ENCODE peak calls at places on chromosome 19, in ten cellular contexts. One of them, this sample, is unnamed. For H3K4me1, the result is how much of the 10 kb centered on the place peaks cover.

GRCh38 chr19:17495639-17496265 is 15.7 kb upstream of the PGLS start:
- DNase-seq in mammary epithelial cell: no peak
- DNase-seq in neuronal stem cell: no peak
- DNase-seq in breast epithelium: no peak
- DNase-seq in endodermal cell: peak
- DNase-seq in tibial nerve: no peak
- DNase-seq in transverse colon: no peak
- DNase-seq in left ventricle myocardium inferior: no peak
- DNase-seq in cardiac muscle cell: no peak
- DNase-seq in fibroblast of lung: no peak
- DNase-seq in this sample: no peak

GRCh38 chr19:50975766-50976165 is 6.4 kb upstream of the KLK6 start:
- DNase-seq in breast epithelium: no peak
- DNase-seq in tibial nerve: no peak
- DNase-seq in left ventricle myocardium inferior: no peak
- DNase-seq in cardiac muscle cell: no peak
- DNase-seq in fibroblast of lung: no peak
- DNase-seq in mammary epithelial cell: peak
- DNase-seq in transverse colon: no peak
- DNase-seq in neuronal stem cell: no peak
- DNase-seq in endodermal cell: peak
- DNase-seq in this sample: no peak

GRCh38 chr19:13260883-13261653 is 110.9 kb downstream of the IER2 start:
- DNase-seq in left ventricle myocardium inferior: no peak
- DNase-seq in endodermal cell: no peak
- DNase-seq in tibial nerve: peak
- DNase-seq in breast epithelium: no peak
- DNase-seq in neuronal stem cell: no peak
- DNase-seq in fibroblast of lung: peak
- DNase-seq in transverse colon: no peak
- DNase-seq in mammary epithelial cell: peak
- DNase-seq in cardiac muscle cell: peak
- DNase-seq in this sample: peak

GRCh38 chr19:18417250-18418033 is 1.8 kb upstream of the SSBP4 start:
- DNase-seq in endodermal cell: peak
- DNase-seq in breast epithelium: no peak
- DNase-seq in transverse colon: peak
- DNase-seq in tibial nerve: no peak
- DNase-seq in mammary epithelial cell: no peak
- DNase-seq in fibroblast of lung: peak
- DNase-seq in left ventricle myocardium inferior: peak
- DNase-seq in neuronal stem cell: peak
- DNase-seq in cardiac muscle cell: peak
- DNase-seq in this sample: peak

GRCh38 chr19:35529241-35530218 is 1.4 kb upstream of the SBSN start:
- DNase-seq in cardiac muscle cell: no peak
- DNase-seq in breast epithelium: no peak
- DNase-seq in tibial nerve: no peak
- DNase-seq in left ventricle myocardium inferior: no peak
- DNase-seq in mammary epithelial cell: no peak
- DNase-seq in neuronal stem cell: no peak
- DNase-seq in endodermal cell: no peak
- DNase-seq in transverse colon: no peak
- DNase-seq in fibroblast of lung: no peak
- DNase-seq in this sample: no peak

GRCh38 chr19:53190253-53190652 is 2.9 kb downstream of the ZNF665 start:
- DNase-seq in mammary epithelial cell: no peak
- DNase-seq in tibial nerve: no peak
- DNase-seq in transverse colon: no peak
- DNase-seq in left ventricle myocardium inferior: no peak
- DNase-seq in neuronal stem cell: no peak
- DNase-seq in endodermal cell: no peak
- DNase-seq in cardiac muscle cell: no peak
- DNase-seq in breast epithelium: no peak
- DNase-seq in fibroblast of lung: no peak
- DNase-seq in this sample: no peak

GRCh38 chr19:5580116-5580515 is 12.4 kb upstream of the TINCR start:
- DNase-seq in mammary epithelial cell: no peak
- DNase-seq in transverse colon: no peak
- DNase-seq in breast epithelium: no peak
- DNase-seq in endodermal cell: no peak
- DNase-seq in tibial nerve: no peak
- DNase-seq in cardiac muscle cell: no peak
- DNase-seq in fibroblast of lung: no peak
- DNase-seq in left ventricle myocardium inferior: no peak
- DNase-seq in neuronal stem cell: no peak
- DNase-seq in this sample: no peak

GRCh38 chr19:48239582-48240141 is 16.1 kb downstream of the CARD8 start:
- DNase-seq in breast epithelium: no peak
- DNase-seq in endodermal cell: no peak
- DNase-seq in mammary epithelial cell: peak
- DNase-seq in left ventricle myocardium inferior: no peak
- DNase-seq in fibroblast of lung: peak
- DNase-seq in cardiac muscle cell: no peak
- DNase-seq in neuronal stem cell: no peak
- DNase-seq in transverse colon: no peak
- DNase-seq in tibial nerve: no peak
- DNase-seq in this sample: peak

GRCh38 chr19:55253842-55254624 is 4.8 kb downstream of the PPP6R1 start:
- DNase-seq in left ventricle myocardium inferior: no peak
- DNase-seq in tibial nerve: no peak
- DNase-seq in cardiac muscle cell: no peak
- DNase-seq in transverse colon: peak
- DNase-seq in endodermal cell: no peak
- DNase-seq in fibroblast of lung: no peak
- DNase-seq in mammary epithelial cell: no peak
- DNase-seq in neuronal stem cell: no peak
- DNase-seq in breast epithelium: no peak
- DNase-seq in this sample: no peak

GRCh38 chr19:54352041-54352440 is 12.7 kb downstream of the LAIR1 start:
- DNase-seq in transverse colon: no peak
- DNase-seq in cardiac muscle cell: no peak
- DNase-seq in neuronal stem cell: no peak
- DNase-seq in endodermal cell: no peak
- DNase-seq in breast epithelium: no peak
- DNase-seq in mammary epithelial cell: no peak
- DNase-seq in left ventricle myocardium inferior: no peak
- DNase-seq in fibroblast of lung: no peak
- DNase-seq in tibial nerve: no peak
- DNase-seq in this sample: no peak

GRCh38 chr19:49338691-49339363 is 3.6 kb downstream of the CD37 start:
- DNase-seq in fibroblast of lung: peak
- DNase-seq in mammary epithelial cell: peak
- DNase-seq in endodermal cell: peak
- DNase-seq in left ventricle myocardium inferior: peak
- DNase-seq in neuronal stem cell: peak
- DNase-seq in breast epithelium: peak
- DNase-seq in transverse colon: peak
- DNase-seq in cardiac muscle cell: peak
- DNase-seq in tibial nerve: no peak
- DNase-seq in this sample: no peak

GRCh38 chr19:33280351-33280921 is 21.9 kb downstream of the CEBPA start:
- DNase-seq in fibroblast of lung: no peak
- DNase-seq in tibial nerve: no peak
- DNase-seq in transverse colon: no peak
- DNase-seq in cardiac muscle cell: no peak
- DNase-seq in neuronal stem cell: no peak
- DNase-seq in left ventricle myocardium inferior: no peak
- DNase-seq in mammary epithelial cell: no peak
- DNase-seq in breast epithelium: no peak
- DNase-seq in endodermal cell: no peak
- DNase-seq in this sample: no peak
- H3K4me1 ChIP-seq in fibroblast of lung: under half
- H3K4me1 ChIP-seq in tibial nerve: under half
- H3K4me1 ChIP-seq in transverse colon: under half
- H3K4me1 ChIP-seq in cardiac muscle cell: under half
- H3K4me1 ChIP-seq in neuronal stem cell: under half
- H3K4me1 ChIP-seq in left ventricle myocardium inferior: under half
- H3K4me1 ChIP-seq in mammary epithelial cell: under half
- H3K4me1 ChIP-seq in breast epithelium: under half
- H3K4me1 ChIP-seq in endodermal cell: under half
- H3K4me1 ChIP-seq in this sample: under half

DNA sequence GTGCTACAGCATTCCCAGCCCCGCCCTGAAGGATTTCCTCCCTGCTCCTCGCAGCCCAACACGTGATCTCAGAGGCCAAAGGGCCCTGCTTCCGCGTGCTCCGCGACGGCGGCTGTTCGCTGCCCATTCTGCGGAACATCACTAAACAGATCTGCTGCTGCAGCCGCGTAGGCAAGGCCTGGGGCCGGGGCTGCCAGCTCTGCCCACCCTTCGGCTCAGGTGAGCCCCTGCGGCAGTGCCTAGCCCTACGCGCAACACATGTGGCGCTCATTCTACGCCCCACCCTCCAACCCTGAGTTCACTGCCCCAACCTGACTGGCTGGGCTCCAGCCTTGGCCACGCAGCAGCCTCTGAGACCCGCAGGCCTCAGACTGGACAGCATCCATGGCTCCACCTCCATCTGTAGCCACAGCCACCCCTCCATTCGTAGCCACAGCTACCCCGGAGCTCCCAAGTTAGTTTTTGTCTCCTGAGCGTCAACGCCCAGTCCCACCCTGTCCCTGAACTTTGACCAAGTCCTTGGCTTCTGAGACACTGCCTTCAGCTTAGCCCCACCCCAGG is 6.2 kb downstream of the LTBP4 start:
- DNase-seq in neuronal stem cell: no peak
- DNase-seq in transverse colon: peak
- DNase-seq in cardiac muscle cell: no peak
- DNase-seq in fibroblast of lung: no peak
- DNase-seq in tibial nerve: no peak
- DNase-seq in endodermal cell: peak
- DNase-seq in breast epithelium: no peak
- DNase-seq in left ventricle myocardium inferior: no peak
- DNase-seq in mammary epithelial cell: no peak
- DNase-seq in this sample: no peak
- H3K4me1 ChIP-seq in neuronal stem cell: under half
- H3K4me1 ChIP-seq in transverse colon: half or more
- H3K4me1 ChIP-seq in cardiac muscle cell: under half
- H3K4me1 ChIP-seq in fibroblast of lung: under half
- H3K4me1 ChIP-seq in tibial nerve: half or more
- H3K4me1 ChIP-seq in endodermal cell: under half
- H3K4me1 ChIP-seq in breast epithelium: under half
- H3K4me1 ChIP-seq in left ventricle myocardium inferior: half or more
- H3K4me1 ChIP-seq in mammary epithelial cell: half or more
- H3K4me1 ChIP-seq in this sample: under half

DNA sequence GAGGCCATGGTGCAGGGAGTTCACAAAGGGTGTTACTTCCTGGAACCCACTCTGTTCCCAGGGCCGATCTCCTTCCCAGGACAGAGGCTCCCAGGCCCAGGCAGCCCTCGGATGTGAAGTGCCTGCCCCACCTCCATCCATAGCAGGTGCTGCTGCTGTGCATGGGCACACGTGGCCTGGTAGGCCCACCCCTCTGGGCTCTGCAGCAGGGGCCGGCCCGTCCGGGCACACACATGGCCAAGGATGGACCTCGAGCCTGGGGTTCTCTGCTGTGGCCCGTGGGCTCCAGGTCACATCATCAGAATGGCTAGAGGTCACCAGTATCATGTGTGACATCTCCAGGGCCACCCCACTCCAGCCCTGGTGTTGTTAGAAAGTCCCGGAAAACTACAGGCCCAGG is 71.8 kb downstream of the GADD45B start:
- DNase-seq in fibroblast of lung: no peak
- DNase-seq in breast epithelium: no peak
- DNase-seq in cardiac muscle cell: no peak
- DNase-seq in endodermal cell: peak
- DNase-seq in mammary epithelial cell: no peak
- DNase-seq in neuronal stem cell: no peak
- DNase-seq in tibial nerve: no peak
- DNase-seq in left ventricle myocardium inferior: no peak
- DNase-seq in transverse colon: no peak
- DNase-seq in this sample: no peak
- H3K4me1 ChIP-seq in fibroblast of lung: under half
- H3K4me1 ChIP-seq in breast epithelium: under half
- H3K4me1 ChIP-seq in cardiac muscle cell: under half
- H3K4me1 ChIP-seq in endodermal cell: under half
- H3K4me1 ChIP-seq in mammary epithelial cell: under half
- H3K4me1 ChIP-seq in neuronal stem cell: under half
- H3K4me1 ChIP-seq in tibial nerve: half or more
- H3K4me1 ChIP-seq in left ventricle myocardium inferior: half or more
- H3K4me1 ChIP-seq in transverse colon: half or more
- H3K4me1 ChIP-seq in this sample: half or more

DNA sequence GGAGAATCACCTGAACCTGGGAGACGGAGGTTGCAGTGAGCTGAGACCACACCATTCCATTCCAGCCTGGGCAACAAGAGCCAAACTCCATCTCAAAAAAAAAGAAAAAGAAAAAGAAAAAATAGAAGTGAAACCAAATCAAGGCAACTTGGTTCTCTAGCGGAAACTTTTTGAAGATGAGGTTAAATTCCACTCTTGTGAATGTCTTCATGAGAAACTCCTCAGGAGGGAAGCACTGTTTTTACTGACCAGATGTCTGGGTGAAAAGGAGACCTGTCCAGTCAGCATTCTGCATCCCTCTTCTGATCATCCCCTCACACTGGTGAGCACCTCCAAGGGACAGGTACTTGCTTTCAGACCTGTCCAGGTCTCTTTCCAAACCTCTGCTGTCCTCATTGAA is 15.8 kb downstream of the BRD4 start:
- DNase-seq in endodermal cell: no peak
- DNase-seq in transverse colon: no peak
- DNase-seq in fibroblast of lung: peak
- DNase-seq in cardiac muscle cell: no peak
- DNase-seq in tibial nerve: no peak
- DNase-seq in mammary epithelial cell: no peak
- DNase-seq in left ventricle myocardium inferior: no peak
- DNase-seq in breast epithelium: no peak
- DNase-seq in neuronal stem cell: no peak
- DNase-seq in this sample: no peak
- H3K4me1 ChIP-seq in endodermal cell: under half
- H3K4me1 ChIP-seq in transverse colon: half or more
- H3K4me1 ChIP-seq in fibroblast of lung: under half
- H3K4me1 ChIP-seq in cardiac muscle cell: under half
- H3K4me1 ChIP-seq in tibial nerve: half or more
- H3K4me1 ChIP-seq in mammary epithelial cell: under half
- H3K4me1 ChIP-seq in left ventricle myocardium inferior: half or more
- H3K4me1 ChIP-seq in breast epithelium: half or more
- H3K4me1 ChIP-seq in neuronal stem cell: under half
- H3K4me1 ChIP-seq in this sample: half or more

GRCh38 chr19:46791944-46792343 is 3.5 kb upstream of the SLC1A5 start:
- DNase-seq in breast epithelium: no peak
- DNase-seq in transverse colon: no peak
- DNase-seq in endodermal cell: no peak
- DNase-seq in cardiac muscle cell: no peak
- DNase-seq in fibroblast of lung: no peak
- DNase-seq in mammary epithelial cell: no peak
- DNase-seq in left ventricle myocardium inferior: no peak
- DNase-seq in tibial nerve: no peak
- DNase-seq in neuronal stem cell: no peak
- DNase-seq in this sample: no peak
- H3K4me1 ChIP-seq in breast epithelium: under half
- H3K4me1 ChIP-seq in transverse colon: under half
- H3K4me1 ChIP-seq in endodermal cell: under half
- H3K4me1 ChIP-seq in cardiac muscle cell: under half
- H3K4me1 ChIP-seq in fibroblast of lung: under half
- H3K4me1 ChIP-seq in mammary epithelial cell: under half
- H3K4me1 ChIP-seq in left ventricle myocardium inferior: under half
- H3K4me1 ChIP-seq in tibial nerve: under half
- H3K4me1 ChIP-seq in neuronal stem cell: under half
- H3K4me1 ChIP-seq in this sample: under half

GRCh38 chr19:38283261-38283660 is 18.9 kb downstream of the SPINT2 start:
- DNase-seq in neuronal stem cell: no peak
- DNase-seq in cardiac muscle cell: no peak
- DNase-seq in tibial nerve: no peak
- DNase-seq in endodermal cell: no peak
- DNase-seq in fibroblast of lung: no peak
- DNase-seq in transverse colon: no peak
- DNase-seq in mammary epithelial cell: no peak
- DNase-seq in breast epithelium: no peak
- DNase-seq in left ventricle myocardium inferior: no peak
- DNase-seq in this sample: no peak
- H3K4me1 ChIP-seq in neuronal stem cell: under half
- H3K4me1 ChIP-seq in cardiac muscle cell: under half
- H3K4me1 ChIP-seq in tibial nerve: under half
- H3K4me1 ChIP-seq in endodermal cell: under half
- H3K4me1 ChIP-seq in fibroblast of lung: under half
- H3K4me1 ChIP-seq in transverse colon: under half
- H3K4me1 ChIP-seq in mammary epithelial cell: under half
- H3K4me1 ChIP-seq in breast epithelium: under half
- H3K4me1 ChIP-seq in left ventricle myocardium inferior: under half
- H3K4me1 ChIP-seq in this sample: under half